ENCODE peak calls at places on chromosomes 5 and 9, in five cellular contexts. U, D, P, C and Z are unnamed samples.

GRCh38 chr5:217860-218456 is at the start of the genes CCDC127 and SDHA:
- DNase-seq in U (peak), D (peak), P (peak), C (peak), Z (peak)

GRCh38 chr5:16690243-16690839 is 73.5 kb upstream of the RETREG1 start:
- DNase-seq in U (no peak), D (no peak), P (peak), C (no peak), Z (peak)

GRCh38 chr5:128019391-128019790 is 64.2 kb upstream of the SLC12A2 start:
- DNase-seq in U (no peak), D (no peak), P (no peak), C (no peak), Z (no peak)

GRCh38 chr5:43997647-43998251 is 391.5 kb downstream of the FGF10 start:
- DNase-seq in U (no peak), D (no peak), P (no peak), C (no peak), Z (no peak)

GRCh38 chr5:84383816-84384603 is 670 bp downstream of the EDIL3 start:
- DNase-seq in U (no peak), D (peak), P (no peak), C (peak), Z (peak)

GRCh38 chr9:75626860-75627259 is 263.6 kb upstream of the PCSK5 start:
- DNase-seq in U (no peak), D (no peak), P (no peak), C (no peak), Z (no peak)

GRCh38 chr5:133404724-133405123 is 207.6 kb downstream of the FSTL4 start:
- DNase-seq in U (no peak), D (no peak), P (no peak), C (no peak), Z (no peak)

GRCh38 chr5:38107096-38107495 is 151.3 kb upstream of the EGFLAM start:
- DNase-seq in U (no peak), D (no peak), P (no peak), C (no peak), Z (no peak)

GRCh38 chr9:38343037-38343436 is 49.5 kb upstream of the ALDH1B1 start:
- DNase-seq in U (no peak), D (no peak), P (no peak), C (no peak), Z (no peak)

GRCh38 chr9:129309906-129310305 is 131.8 kb upstream of the IER5L start:
- DNase-seq in U (no peak), D (no peak), P (no peak), C (no peak), Z (no peak)

GRCh38 chr5:36435516-36435915 is 133.8 kb upstream of the RANBP3L start:
- DNase-seq in U (no peak), D (no peak), P (no peak), C (no peak), Z (no peak)

GRCh38 chr5:172572440-172572839 is 68.6 kb upstream of the NEURL1B start:
- DNase-seq in U (no peak), D (no peak), P (no peak), C (no peak), Z (no peak)

GRCh38 chr5:154467655-154468354 is 10.2 kb downstream of the HAND1 start:
- DNase-seq in U (peak), D (peak), P (peak), C (peak), Z (peak)

GRCh38 chr5:22986281-22986680 is 133.1 kb upstream of the CDH12 start:
- DNase-seq in U (no peak), D (no peak), P (no peak), C (no peak), Z (no peak)

GRCh38 chr5:145587308-145588071 is 247.7 kb downstream of the PRELID2 start:
- DNase-seq in U (no peak), D (no peak), P (peak), C (no peak), Z (no peak)

GRCh38 chr9:36486933-36487481 is 85.7 kb upstream of the MELK start:
- DNase-seq in U (peak), D (peak), P (peak), C (peak), Z (peak)

GRCh38 chr9:16718952-16719351 is 151.5 kb downstream of the BNC2 start:
- DNase-seq in U (no peak), D (no peak), P (no peak), C (no peak), Z (no peak)

GRCh38 chr5:57311921-57312320 is 138.1 kb downstream of the GPBP1 start:
- DNase-seq in U (no peak), D (no peak), P (no peak), C (no peak), Z (no peak)

GRCh38 chr5:159765760-159766517 is 150.3 kb upstream of the ADRA1B start:
- DNase-seq in U (no peak), D (no peak), P (no peak), C (no peak), Z (no peak)

GRCh38 chr5:95631265-95631957 is 11.5 kb downstream of the GPR150 start:
- DNase-seq in U (no peak), D (no peak), P (peak), C (no peak), Z (no peak)

GRCh38 chr5:99019812-99020697 is 91.2 kb upstream of the CHD1 start:
- DNase-seq in U (no peak), D (no peak), P (peak), C (no peak), Z (no peak)

GRCh38 chr5:141001466-141001853 is 35.2 kb downstream of the PCDHAC2 start:
- DNase-seq in U (no peak), D (no peak), P (peak), C (peak), Z (no peak)

GRCh38 chr9:83491413-83491812 is 46.8 kb downstream of the FRMD3 start:
- DNase-seq in U (no peak), D (no peak), P (no peak), C (no peak), Z (no peak)

GRCh38 chr5:57805732-57806131 is 323.1 kb upstream of the ACTBL2 start:
- DNase-seq in U (no peak), D (no peak), P (no peak), C (no peak), Z (no peak)

GRCh38 chr9:121652037-121652837 is 803 bp downstream of the DAB2IP start:
- DNase-seq in U (no peak), D (no peak), P (no peak), C (peak), Z (no peak)
- H3K27ac ChIP-seq in U (no peak), D (peak), P (no peak), C (peak), Z (peak)

GRCh38 chr9:121638399-121638798 is 13.0 kb upstream of the DAB2IP start:
- DNase-seq in U (no peak), D (no peak), P (no peak), C (no peak), Z (no peak)
- H3K27ac ChIP-seq in U (no peak), D (no peak), P (peak), C (peak), Z (peak)

GRCh38 chr5:150141544-150142188 is 14.0 kb downstream of the PDGFRB start:
- DNase-seq in U (no peak), D (no peak), P (no peak), C (no peak), Z (no peak)
- H3K27ac ChIP-seq in U (no peak), D (peak), P (peak), C (peak), Z (no peak)

GRCh38 chr5:34580983-34581382 is 75.1 kb upstream of the RAI14 start:
- DNase-seq in U (no peak), D (no peak), P (no peak), C (no peak), Z (no peak)
- H3K27ac ChIP-seq in U (no peak), D (no peak), P (no peak), C (no peak), Z (no peak)

GRCh38 chr9:33132249-33132772 is 34.8 kb downstream of the B4GALT1 start:
- DNase-seq in U (no peak), D (no peak), P (peak), C (no peak), Z (no peak)
- H3K27ac ChIP-seq in U (no peak), D (peak), P (peak), C (peak), Z (no peak)

DNA sequence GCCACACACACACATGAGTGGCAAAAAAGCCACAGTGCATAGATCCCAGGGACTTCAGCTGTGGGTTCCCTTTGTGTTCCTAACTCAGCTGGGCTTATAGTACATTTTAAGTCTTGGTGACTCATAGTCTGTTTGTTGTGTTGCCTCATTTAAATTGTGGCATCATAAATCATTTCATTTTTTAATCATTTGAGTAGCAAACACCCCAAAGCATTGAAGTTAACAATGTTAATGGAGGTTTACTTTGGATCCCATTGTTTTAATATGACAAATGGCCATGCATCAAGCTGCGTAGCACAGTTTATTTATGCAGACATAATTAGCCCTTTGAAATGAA is 36.1 kb downstream of the PRDM6 start:
- DNase-seq in U (no peak), D (no peak), P (peak), C (no peak), Z (no peak)
- H3K27ac ChIP-seq in U (no peak), D (no peak), P (no peak), C (no peak), Z (no peak)